ENCODE peak calls at places on chromosomes 6 and 20, in five cellular contexts. B is stomach, M is uterus, A is A549, C is gastrocnemius medialis. U is an unnamed sample. For H3K4me1, the result is how much of the 10 kb centered on the place peaks cover.

GRCh38 chr6:130922922-130923321 is 95.7 kb downstream of the SMLR1 start:
- DNase-seq in B (no peak), M (no peak), A (no peak), C (no peak), U (no peak)

GRCh38 chr6:135008072-135008940 is 46.3 kb downstream of the HBS1L start:
- DNase-seq in B (no peak), C (no peak), M (no peak), A (no peak), U (no peak)

GRCh38 chr6:4174042-4174441 is 38.7 kb upstream of the ECI2 start:
- DNase-seq in A (no peak), B (no peak), M (no peak), C (no peak), U (no peak)

GRCh38 chr6:1129141-1129540 is 182.8 kb upstream of the FOXQ1 start:
- DNase-seq in B (no peak), A (no peak), C (no peak), M (no peak), U (no peak)

GRCh38 chr6:33551538-33551937 is 28.5 kb downstream of the BAK1 start:
- DNase-seq in C (no peak), B (no peak), M (no peak), A (no peak), U (no peak)

GRCh38 chr6:150074651-150075416 is 5.9 kb upstream of the ULBP3 start:
- DNase-seq in A (no peak), M (no peak), C (no peak), B (no peak), U (no peak)

GRCh38 chr6:27433714-27434113 is 39.2 kb downstream of the ZNF184 start:
- DNase-seq in B (no peak), A (no peak), M (no peak), C (no peak), U (no peak)

GRCh38 chr6:83479389-83479788 is 32.9 kb upstream of the PRSS35 start:
- DNase-seq in M (no peak), C (no peak), B (no peak), A (no peak), U (no peak)

GRCh38 chr20:10806539-10806938 is 132.7 kb upstream of the JAG1 start:
- DNase-seq in B (no peak), C (peak), A (no peak), M (no peak), U (no peak)

GRCh38 chr6:108714774-108715414 is 133.3 kb upstream of the ARMC2 start:
- DNase-seq in B (no peak), M (no peak), A (no peak), C (no peak), U (no peak)

GRCh38 chr6:16494781-16495180 is 256.4 kb downstream of the GMPR start:
- DNase-seq in C (no peak), A (no peak), B (no peak), M (no peak), U (no peak)

GRCh38 chr6:137845460-137845859 is 21.6 kb upstream of the TNFAIP3 start:
- DNase-seq in A (no peak), M (no peak), B (no peak), C (no peak), U (no peak)

GRCh38 chr6:139587469-139587868 is 213.0 kb upstream of the CITED2 start:
- DNase-seq in C (no peak), M (no peak), B (no peak), A (no peak), U (no peak)

GRCh38 chr6:166664135-166664534 is 37.1 kb upstream of the RPS6KA2 start:
- DNase-seq in A (no peak), B (peak), M (no peak), C (no peak), U (no peak)

GRCh38 chr6:44725070-44725469 is 337.6 kb downstream of the CDC5L start:
- DNase-seq in M (no peak), B (no peak), A (no peak), C (no peak), U (no peak)

GRCh38 chr6:148616811-148617210 is 130.0 kb upstream of the UST start:
- DNase-seq in A (no peak), C (no peak), B (no peak), M (no peak), U (no peak)

GRCh38 chr6:13472099-13472498 is 15.3 kb downstream of the GFOD1 start:
- DNase-seq in M (no peak), B (no peak), C (no peak), A (no peak), U (no peak)

GRCh38 chr6:25360611-25361010 is 81.4 kb downstream of the CARMIL1 start:
- DNase-seq in C (no peak), M (no peak), B (no peak), A (no peak), U (no peak)

GRCh38 chr6:150622941-150623874 is 23.5 kb downstream of the PLEKHG1 start:
- DNase-seq in B (no peak), M (no peak), A (no peak), C (no peak), U (no peak)

GRCh38 chr6:50843842-50844241 is 25.2 kb downstream of the TFAP2B start:
- DNase-seq in A (peak), C (no peak), M (no peak), B (no peak), U (no peak)

GRCh38 chr6:96702626-96703025 is 134.7 kb downstream of the GPR63 start:
- DNase-seq in A (no peak), M (no peak), B (no peak), C (no peak), U (no peak)

GRCh38 chr6:39377530-39377929 is 55.0 kb upstream of the KCNK16 start:
- DNase-seq in A (peak), C (peak), M (peak), B (no peak), U (peak)

GRCh38 chr6:32170294-32170693 is 5.6 kb downstream of the AGPAT1 start:
- DNase-seq in B (no peak), M (no peak), A (no peak), C (no peak), U (no peak)

GRCh38 chr6:332671-333070 is 40.4 kb downstream of the DUSP22 start:
- DNase-seq in A (no peak), C (no peak), M (peak), B (no peak), U (no peak)

GRCh38 chr20:10611357-10611756 is 62.4 kb downstream of the JAG1 start:
- DNase-seq in M (peak), C (no peak), B (no peak), A (no peak), U (no peak)

GRCh38 chr6:2471474-2471873 is 226.1 kb upstream of the GMDS start:
- DNase-seq in C (no peak), M (no peak), A (no peak), B (no peak), U (no peak)

GRCh38 chr6:67175091-67175490 is 1460.0 kb upstream of the ADGRB3 start:
- DNase-seq in M (no peak), B (no peak), C (no peak), A (no peak), U (no peak)

GRCh38 chr20:42161228-42161829 is 543.2 kb upstream of the CHD6 start:
- DNase-seq in M (no peak), A (no peak), B (no peak), C (no peak), U (no peak)

GRCh38 chr6:137882225-137882961 is 15.3 kb downstream of the TNFAIP3 start:
- DNase-seq in C (no peak), M (no peak), A (no peak), B (no peak), U (no peak)

GRCh38 chr6:130307752-130308361 is 58.0 kb upstream of the TMEM200A start:
- DNase-seq in B (no peak), C (no peak), A (peak), M (no peak), U (no peak)

GRCh38 chr6:37783025-37783825 is 36.3 kb upstream of the ZFAND3 start:
- DNase-seq in M (peak), C (no peak), A (no peak), B (no peak), U (no peak)

GRCh38 chr6:140320799-140321099 is 946.3 kb upstream of the CITED2 start:
- DNase-seq in C (no peak), B (no peak), M (no peak), A (no peak), U (peak)

GRCh38 chr6:119187596-119187995 is 109.1 kb upstream of the FAM184A start:
- DNase-seq in A (no peak), C (no peak), M (no peak), B (no peak), U (no peak)

GRCh38 chr20:41072099-41072798 is 43.6 kb downstream of the TOP1 start:
- DNase-seq in B (no peak), C (no peak), A (no peak), M (peak), U (no peak)

DNA sequence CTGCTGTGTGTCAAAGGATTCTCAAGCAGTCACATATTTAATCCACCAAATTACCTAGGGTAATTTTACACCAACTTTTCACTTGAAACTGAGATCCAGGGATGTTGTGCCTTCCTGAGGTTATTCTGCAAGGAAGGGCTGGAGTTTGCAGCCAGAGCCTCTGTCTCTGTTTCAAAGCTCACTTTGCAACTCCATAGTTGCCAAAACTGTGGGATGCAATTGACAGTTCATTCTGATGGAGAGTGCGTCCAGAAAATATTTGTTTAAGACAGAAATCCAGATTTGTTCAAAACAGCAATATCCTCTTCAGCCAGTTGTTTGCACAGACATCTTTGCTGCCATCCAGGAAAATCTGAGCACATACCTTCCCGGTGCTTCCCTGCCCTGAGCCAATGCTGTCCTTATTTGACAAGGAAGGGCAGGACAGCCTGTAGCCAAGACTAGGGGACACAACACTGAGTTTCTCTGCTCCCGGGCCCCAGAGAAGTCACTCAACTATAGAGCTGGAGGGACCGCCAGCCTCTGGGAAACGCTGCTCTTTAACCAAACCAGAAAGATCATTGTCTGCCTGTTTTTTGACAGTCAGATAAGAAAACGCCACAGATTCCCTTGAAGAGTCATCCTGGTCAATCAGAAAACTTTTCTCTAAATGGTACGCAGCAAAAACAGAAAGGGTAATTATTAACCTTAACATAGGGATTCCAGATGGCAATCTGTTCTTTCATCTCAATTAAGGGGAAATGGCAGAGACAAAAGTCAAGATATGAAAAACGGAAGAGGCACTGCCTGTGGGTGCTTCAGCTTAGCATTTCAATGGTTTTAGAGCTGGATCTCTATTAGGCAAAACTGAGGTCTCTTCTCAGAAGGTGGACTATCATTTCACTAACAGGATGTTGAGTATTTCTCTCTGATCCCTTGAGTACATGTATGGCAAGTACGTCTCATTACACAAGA is 297.3 kb downstream of the HIVEP2 start:
- DNase-seq in C (no peak), B (no peak), A (no peak), M (no peak), U (no peak)
- TF ChIP-seq POLR2A in C (no peak), B (no peak), A (no peak), M (no peak), U (no peak)

GRCh38 chr20:50540620-50541605 is 30.7 kb downstream of the PTPN1 start:
- DNase-seq in B (no peak), A (peak), C (no peak), M (no peak), U (no peak)
- H3K4me1 ChIP-seq in B (under half), A (under half), C (under half), M (under half), U (under half)

GRCh38 chr6:30682181-30683117 is 4.0 kb downstream of the PPP1R18 start:
- DNase-seq in B (peak), A (peak), C (peak), M (peak), U (peak)
- TF ChIP-seq POLR2A in B (no peak), A (peak), C (no peak), M (peak), U (peak)

DNA sequence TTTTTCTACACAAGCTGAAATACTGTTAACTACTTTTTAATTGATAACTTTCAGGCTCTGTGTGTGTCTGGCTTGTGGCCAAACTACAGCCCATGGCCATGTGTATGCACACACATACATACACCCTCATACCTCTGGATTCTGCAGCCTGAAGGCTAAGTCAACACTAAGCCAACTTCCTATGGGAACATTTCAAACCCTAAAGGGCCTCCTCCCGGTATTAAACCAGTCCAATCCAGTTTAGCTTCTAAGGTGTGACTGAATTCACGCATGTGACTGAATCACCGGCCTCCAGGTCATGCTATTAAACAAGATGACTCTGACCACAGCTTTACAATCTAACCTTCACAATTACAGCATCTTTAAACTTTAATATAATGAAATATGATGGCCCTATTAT is 20.7 kb upstream of the DST start:
- DNase-seq in A (no peak), M (no peak), C (no peak), B (no peak), U (no peak)
- H3K4me1 ChIP-seq in A (half or more), M (under half), C (under half), B (under half), U (under half)

DNA sequence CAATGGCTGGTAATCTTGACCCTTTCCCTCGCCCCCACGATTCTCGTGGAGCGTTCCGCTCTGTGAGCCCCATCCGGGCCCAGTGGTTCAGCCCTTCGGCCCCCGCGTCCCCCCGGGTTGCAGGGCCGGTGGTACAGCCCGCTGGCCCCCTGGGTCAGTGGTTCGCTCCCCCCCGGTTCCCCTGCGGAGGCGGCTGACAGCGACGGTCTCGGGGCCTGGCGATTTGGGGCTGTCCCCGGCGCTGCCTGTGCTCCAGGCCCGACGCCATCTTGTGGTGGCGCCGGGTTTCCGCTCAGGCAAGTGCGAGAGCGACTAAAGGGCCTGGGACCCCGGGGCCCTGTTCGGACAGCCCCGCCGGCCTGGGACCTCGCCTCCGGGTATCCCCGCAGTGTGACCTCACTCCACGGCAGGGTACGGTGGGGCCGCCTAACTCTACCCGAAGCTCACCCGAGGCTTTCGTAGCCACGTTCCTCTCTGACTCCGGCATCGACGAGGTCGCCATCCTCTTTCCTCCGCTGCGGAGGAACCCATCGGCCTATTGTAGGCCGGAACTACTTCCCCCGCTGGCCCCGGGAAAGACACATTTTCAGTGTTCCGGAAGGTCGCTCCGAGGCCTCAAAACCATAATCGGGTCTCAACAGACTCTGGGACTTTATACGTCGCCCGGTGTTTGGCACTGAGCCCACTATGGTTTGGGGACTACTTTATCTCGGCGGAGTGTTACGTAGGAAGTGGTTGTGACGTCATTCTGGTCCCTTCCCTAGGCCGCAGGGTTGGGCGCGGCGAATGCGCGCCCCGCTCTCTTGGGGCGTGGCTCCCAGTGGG is at the start of gene ZNF335:
- DNase-seq in A (peak), B (peak), M (peak), C (peak), U (peak)
- TF ChIP-seq POLR2A in A (peak), B (no peak), M (peak), C (peak), U (peak)

GRCh38 chr6:163670283-163670682 is 255.8 kb downstream of the QKI start:
- DNase-seq in M (no peak), A (no peak), C (no peak), B (no peak), U (no peak)

GRCh38 chr6:163671791-163672190 is 257.3 kb downstream of the QKI start:
- DNase-seq in M (no peak), C (no peak), A (no peak), B (no peak), U (no peak)

GRCh38 chr6:163675611-163676010 is 261.1 kb downstream of the QKI start:
- DNase-seq in B (no peak), A (no peak), C (no peak), M (no peak), U (no peak)

GRCh38 chr6:163671355-163671754 is 256.8 kb downstream of the QKI start:
- DNase-seq in A (no peak), M (no peak), B (no peak), C (no peak), U (no peak)

DNA sequence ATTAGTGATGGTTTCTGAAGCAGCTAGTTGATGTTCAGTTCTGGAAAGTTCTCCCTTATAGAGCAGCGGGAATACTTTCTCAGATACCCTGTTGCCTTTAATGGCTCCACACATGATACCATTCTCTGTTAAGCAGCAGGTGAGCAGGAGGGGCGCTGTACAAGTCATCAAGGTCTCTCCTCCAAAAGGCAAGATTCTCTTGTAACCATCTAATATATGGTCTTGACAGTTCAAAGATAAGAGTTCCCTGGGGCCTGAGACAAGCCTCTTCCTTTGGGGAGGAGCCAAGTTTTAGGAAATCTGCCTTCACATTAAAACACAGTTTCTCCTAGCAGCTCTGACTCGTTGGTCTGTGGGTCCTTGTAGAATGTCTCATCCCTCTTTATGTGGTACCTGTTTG is 258.2 kb downstream of the QKI start:
- DNase-seq in M (no peak), C (no peak), A (no peak), B (no peak), U (no peak)
- H3K4me1 ChIP-seq in M (under half), C (under half), A (under half), B (under half), U (under half)

DNA sequence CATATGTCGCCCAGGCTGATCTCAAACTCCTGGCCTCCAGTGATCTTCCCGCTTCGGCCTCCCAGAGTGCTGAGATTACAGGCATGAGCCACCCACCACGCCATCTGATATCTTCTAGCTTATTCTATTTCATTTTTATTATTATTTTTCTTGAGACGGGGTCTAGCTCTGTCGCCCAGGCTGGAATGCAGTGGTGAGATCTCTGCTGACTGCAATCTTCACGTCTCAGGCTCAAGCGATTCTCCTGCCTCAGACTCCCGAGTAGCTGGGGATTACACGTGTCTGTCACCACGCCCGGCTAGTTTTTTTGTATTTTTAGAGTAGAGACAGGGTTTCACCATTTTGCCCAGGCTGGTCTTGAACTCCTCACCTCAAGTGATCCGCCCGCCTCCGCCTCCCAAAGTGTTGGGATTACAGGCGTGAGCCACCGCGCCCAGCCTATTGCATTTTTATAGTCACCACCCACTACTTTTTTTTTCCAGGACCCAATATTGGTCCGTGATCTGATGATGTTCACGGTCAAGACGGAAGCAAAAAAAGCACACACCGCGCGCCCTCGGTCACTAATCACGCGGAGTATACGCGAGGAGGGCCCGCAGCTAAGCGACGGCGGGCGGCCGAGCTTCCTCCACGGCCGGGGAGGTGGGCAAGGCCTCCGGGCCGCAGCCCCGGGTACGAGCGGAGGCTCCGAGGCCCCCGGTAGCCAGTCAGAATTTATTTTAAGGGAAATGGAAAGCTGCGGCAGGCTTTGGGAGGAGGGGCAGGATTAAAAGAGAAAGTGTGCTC is 1.1 kb upstream of the LSM14B start:
- DNase-seq in M (peak), B (no peak), A (peak), C (peak), U (peak)
- TF ChIP-seq POLR2A in M (peak), B (no peak), A (no peak), C (peak), U (no peak)